ENCODE peak calls at places on chromosomes 7 and 10, in seven cellular contexts. One of them, this sample, is unnamed.

GRCh38 chr10:104339469-104340098 is 1.3 kb upstream of the ITPRIP start:
- DNase-seq in osteocyte: no peak
- DNase-seq in activated CD4-positive, alpha-beta T cell treated with anti-CD3 and anti-CD28 coated beads for 24 hours: no peak
- DNase-seq in ELR: peak; percentile 78
- DNase-seq in stimulated activated CD4-positive, alpha-beta T cell treated with anti-CD3 and anti-CD28 coated beads, Interleukin-2, amount 100 ng/mL, for 48 hours: no peak
- DNase-seq in natural killer cell treated with Interleukin-12 subunit alpha and Interleukin-12 subunit beta and Interleukin-15 and Interleukin-18, amount 100 ng/mL, for 72 hours: no peak
- DNase-seq in NCI-H1930: no peak
- DNase-seq in this sample: no peak

GRCh38 chr7:33062023-33062781 is at the start of gene NT5C3A:
- DNase-seq in NCI-H1930: peak; percentile 4
- DNase-seq in natural killer cell treated with Interleukin-12 subunit alpha and Interleukin-12 subunit beta and Interleukin-15 and Interleukin-18, amount 100 ng/mL, for 72 hours: no peak
- DNase-seq in osteocyte: peak; percentile 86
- DNase-seq in activated CD4-positive, alpha-beta T cell treated with anti-CD3 and anti-CD28 coated beads for 24 hours: peak; percentile 22
- DNase-seq in stimulated activated CD4-positive, alpha-beta T cell treated with anti-CD3 and anti-CD28 coated beads, Interleukin-2, amount 100 ng/mL, for 48 hours: peak; percentile 28
- DNase-seq in ELR: peak; percentile 65
- DNase-seq in this sample: peak; percentile 69

GRCh38 chr10:107814865-107815487 is 650.5 kb upstream of the SORCS1 start:
- DNase-seq in osteocyte: no peak
- DNase-seq in stimulated activated CD4-positive, alpha-beta T cell treated with anti-CD3 and anti-CD28 coated beads, Interleukin-2, amount 100 ng/mL, for 48 hours: no peak
- DNase-seq in NCI-H1930: peak; percentile 5
- DNase-seq in ELR: peak; percentile 75
- DNase-seq in activated CD4-positive, alpha-beta T cell treated with anti-CD3 and anti-CD28 coated beads for 24 hours: no peak
- DNase-seq in natural killer cell treated with Interleukin-12 subunit alpha and Interleukin-12 subunit beta and Interleukin-15 and Interleukin-18, amount 100 ng/mL, for 72 hours: no peak
- DNase-seq in this sample: peak; percentile 30

GRCh38 chr10:101783736-101784118 is 481 bp upstream of the NPM3 start:
- DNase-seq in activated CD4-positive, alpha-beta T cell treated with anti-CD3 and anti-CD28 coated beads for 24 hours: no peak
- DNase-seq in NCI-H1930: no peak
- DNase-seq in natural killer cell treated with Interleukin-12 subunit alpha and Interleukin-12 subunit beta and Interleukin-15 and Interleukin-18, amount 100 ng/mL, for 72 hours: no peak
- DNase-seq in stimulated activated CD4-positive, alpha-beta T cell treated with anti-CD3 and anti-CD28 coated beads, Interleukin-2, amount 100 ng/mL, for 48 hours: no peak
- DNase-seq in osteocyte: no peak
- DNase-seq in ELR: peak; percentile 43
- DNase-seq in this sample: no peak

GRCh38 chr7:117087639-117088396 is 134.5 kb downstream of the ST7 start:
- DNase-seq in osteocyte: no peak
- DNase-seq in stimulated activated CD4-positive, alpha-beta T cell treated with anti-CD3 and anti-CD28 coated beads, Interleukin-2, amount 100 ng/mL, for 48 hours: no peak
- DNase-seq in ELR: no peak
- DNase-seq in NCI-H1930: no peak
- DNase-seq in natural killer cell treated with Interleukin-12 subunit alpha and Interleukin-12 subunit beta and Interleukin-15 and Interleukin-18, amount 100 ng/mL, for 72 hours: no peak
- DNase-seq in activated CD4-positive, alpha-beta T cell treated with anti-CD3 and anti-CD28 coated beads for 24 hours: no peak
- DNase-seq in this sample: no peak

GRCh38 chr7:100691676-100692577 is 2.1 kb downstream of the GIGYF1 start:
- DNase-seq in NCI-H1930: peak; percentile 68
- DNase-seq in ELR: peak; percentile 79
- DNase-seq in natural killer cell treated with Interleukin-12 subunit alpha and Interleukin-12 subunit beta and Interleukin-15 and Interleukin-18, amount 100 ng/mL, for 72 hours: peak; percentile 84
- DNase-seq in osteocyte: peak; percentile 92
- DNase-seq in stimulated activated CD4-positive, alpha-beta T cell treated with anti-CD3 and anti-CD28 coated beads, Interleukin-2, amount 100 ng/mL, for 48 hours: peak; percentile 91
- DNase-seq in activated CD4-positive, alpha-beta T cell treated with anti-CD3 and anti-CD28 coated beads for 24 hours: peak; percentile 79
- DNase-seq in this sample: peak; percentile 63

GRCh38 chr10:107576746-107577145 is 412.2 kb upstream of the SORCS1 start:
- DNase-seq in stimulated activated CD4-positive, alpha-beta T cell treated with anti-CD3 and anti-CD28 coated beads, Interleukin-2, amount 100 ng/mL, for 48 hours: no peak
- DNase-seq in osteocyte: no peak
- DNase-seq in activated CD4-positive, alpha-beta T cell treated with anti-CD3 and anti-CD28 coated beads for 24 hours: no peak
- DNase-seq in NCI-H1930: no peak
- DNase-seq in natural killer cell treated with Interleukin-12 subunit alpha and Interleukin-12 subunit beta and Interleukin-15 and Interleukin-18, amount 100 ng/mL, for 72 hours: no peak
- DNase-seq in ELR: peak; percentile 23
- DNase-seq in this sample: no peak

GRCh38 chr7:107999814-108000560 is 3.0 kb downstream of the LAMB1 start:
- DNase-seq in ELR: peak; percentile 65
- DNase-seq in NCI-H1930: no peak
- DNase-seq in osteocyte: no peak
- DNase-seq in activated CD4-positive, alpha-beta T cell treated with anti-CD3 and anti-CD28 coated beads for 24 hours: no peak
- DNase-seq in natural killer cell treated with Interleukin-12 subunit alpha and Interleukin-12 subunit beta and Interleukin-15 and Interleukin-18, amount 100 ng/mL, for 72 hours: no peak
- DNase-seq in stimulated activated CD4-positive, alpha-beta T cell treated with anti-CD3 and anti-CD28 coated beads, Interleukin-2, amount 100 ng/mL, for 48 hours: no peak
- DNase-seq in this sample: no peak

GRCh38 chr10:44981172-44982113 is 2.8 kb upstream of the DEPP1 start:
- DNase-seq in activated CD4-positive, alpha-beta T cell treated with anti-CD3 and anti-CD28 coated beads for 24 hours: no peak
- DNase-seq in NCI-H1930: no peak
- DNase-seq in ELR: peak; percentile 93
- DNase-seq in osteocyte: no peak
- DNase-seq in stimulated activated CD4-positive, alpha-beta T cell treated with anti-CD3 and anti-CD28 coated beads, Interleukin-2, amount 100 ng/mL, for 48 hours: no peak
- DNase-seq in natural killer cell treated with Interleukin-12 subunit alpha and Interleukin-12 subunit beta and Interleukin-15 and Interleukin-18, amount 100 ng/mL, for 72 hours: no peak
- DNase-seq in this sample: no peak

GRCh38 chr10:58590152-58590551 is 77.5 kb downstream of the BICC1 start:
- DNase-seq in ELR: peak; percentile 86
- DNase-seq in osteocyte: no peak
- DNase-seq in natural killer cell treated with Interleukin-12 subunit alpha and Interleukin-12 subunit beta and Interleukin-15 and Interleukin-18, amount 100 ng/mL, for 72 hours: no peak
- DNase-seq in NCI-H1930: no peak
- DNase-seq in stimulated activated CD4-positive, alpha-beta T cell treated with anti-CD3 and anti-CD28 coated beads, Interleukin-2, amount 100 ng/mL, for 48 hours: no peak
- DNase-seq in activated CD4-positive, alpha-beta T cell treated with anti-CD3 and anti-CD28 coated beads for 24 hours: no peak
- DNase-seq in this sample: no peak

This sample was measured in CMK.